ENCODE peak calls at places on chromosomes 4 and X, in six cellular contexts. D, J, H, U, F and Z are unnamed samples.

GRCh38 chrX:38107028-38107427 is 100.7 kb downstream of the SYTL5 start:
- DNase-seq in F (no peak), J (no peak), D (no peak), U (no peak), H (no peak), Z (no peak)

GRCh38 chr4:29734785-29735184 is 985.4 kb upstream of the PCDH7 start:
- DNase-seq in U (no peak), J (no peak), D (no peak), F (no peak), H (no peak), Z (no peak)

GRCh38 chr4:2320152-2320551 is 58.2 kb upstream of the MXD4 start:
- DNase-seq in H (no peak), J (no peak), D (no peak), F (no peak), U (no peak), Z (no peak)

GRCh38 chr4:97105716-97106115 is 1037.6 kb downstream of the STPG2 start:
- DNase-seq in H (no peak), F (no peak), J (no peak), U (no peak), D (no peak), Z (no peak)

GRCh38 chrX:12955882-12956703 is 18.8 kb upstream of the TMSB4X start:
- DNase-seq in D (peak; percentile 64), J (peak; percentile 79), H (peak; percentile 59), F (peak; percentile 83), U (peak; percentile 54), Z (peak; percentile 79)

GRCh38 chr4:159070742-159071141 is 32.1 kb upstream of the RAPGEF2 start:
- DNase-seq in H (no peak), F (no peak), D (no peak), U (no peak), J (no peak), Z (no peak)

GRCh38 chr4:6278801-6279197 is 9.1 kb downstream of the WFS1 start:
- DNase-seq in J (no peak), U (peak; percentile 64), H (peak; percentile 58), F (peak; percentile 66), D (no peak), Z (no peak)

GRCh38 chrX:110021180-110022022 is 18.5 kb downstream of the TMEM164 start:
- DNase-seq in D (no peak), H (peak; percentile 19), F (no peak), J (no peak), U (peak; percentile 22), Z (no peak)

DNA sequence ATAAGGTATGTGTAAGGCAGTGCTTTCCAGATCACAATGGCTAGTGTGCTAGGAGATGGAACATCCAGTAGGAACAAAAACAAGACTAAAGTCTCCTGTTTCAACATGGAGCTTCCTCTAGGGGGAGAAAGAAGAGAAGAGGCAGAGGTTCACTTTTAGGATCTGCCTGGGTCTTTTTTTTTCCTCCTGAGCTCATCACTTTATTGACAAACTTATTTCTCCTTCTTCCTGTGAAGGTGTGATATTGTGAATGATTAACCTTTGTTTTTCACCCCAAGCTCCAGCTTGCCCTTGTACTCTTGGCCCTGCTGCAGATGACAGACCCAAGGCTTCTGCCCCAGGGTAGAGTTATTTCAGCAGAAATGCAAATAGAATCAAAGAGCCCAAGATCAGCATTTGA is 13.5 kb downstream of the PAGE4 start:
- DNase-seq in F (no peak), J (no peak), D (no peak), U (no peak), H (no peak), Z (no peak)
- H3K27ac ChIP-seq in F (no peak overlapping the region), J (no peak overlapping the region), D (no peak overlapping the region), U (no peak overlapping the region), H (no peak overlapping the region), Z (no peak overlapping the region)

GRCh38 chr4:14552119-14552518 is 450.2 kb upstream of the CPEB2 start:
- DNase-seq in H (no peak), F (no peak), U (no peak), D (no peak), J (no peak), Z (no peak)
- H3K9me3 ChIP-seq in H (no peaks in the 10 kb centered on the region), F (no peaks in the 10 kb centered on the region), U (no peaks in the 10 kb centered on the region), D (no peaks in the 10 kb centered on the region), J (no peaks in the 10 kb centered on the region), Z (no peaks in the 10 kb centered on the region)

GRCh38 chr4:106312997-106313522 is 2.9 kb downstream of the TBCK start:
- DNase-seq in D (no peak), U (no peak), F (no peak), J (no peak), H (no peak), Z (no peak)
- H3K4me1 ChIP-seq in D (peaks cover 23% of the 10 kb centered on the region), U (peaks cover 2% of the 10 kb centered on the region), F (peaks cover 21% of the 10 kb centered on the region), J (no peaks in the 10 kb centered on the region), H (peaks cover 44% of the 10 kb centered on the region), Z (peaks cover 27% of the 10 kb centered on the region)

GRCh38 chr4:77155631-77156345 is 1.2 kb upstream of the CCNG2 start:
- DNase-seq in D (no peak), F (no peak), U (no peak), H (no peak), J (no peak), Z (no peak)
- H3K27ac ChIP-seq in D (no peak overlapping the region), F (peak overlapping the region; percentile 94), U (no peak overlapping the region), H (peak overlapping the region; percentile 93), J (no peak overlapping the region), Z (peak overlapping the region; percentile 89)

DNA sequence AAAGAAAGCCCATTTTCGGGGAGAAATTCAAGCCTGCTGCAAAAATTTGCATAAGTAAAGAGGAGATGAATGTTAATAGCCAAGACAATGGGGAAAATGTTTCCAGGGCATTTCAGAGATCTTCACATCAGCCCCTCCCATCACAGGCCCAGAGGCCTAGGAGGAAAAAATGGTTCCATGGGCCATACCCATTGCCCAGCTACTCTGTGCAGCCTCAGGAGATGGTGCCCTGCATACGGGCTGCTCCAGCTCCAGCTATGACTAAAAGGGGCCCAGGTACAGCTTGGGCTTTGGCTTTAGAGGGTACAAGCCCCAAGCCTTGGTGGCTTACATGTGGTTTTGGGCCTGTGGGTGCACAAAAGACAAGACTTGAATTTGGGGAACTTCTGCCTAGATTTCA is 168.0 kb upstream of the DIPK2B start:
- DNase-seq in D (no peak), J (no peak), H (no peak), U (no peak), F (no peak), Z (no peak)
- H3K9me3 ChIP-seq in D (no peaks in the 10 kb centered on the region), J (peaks cover 2% of the 10 kb centered on the region), H (peaks cover 10% of the 10 kb centered on the region), U (no peaks in the 10 kb centered on the region), F (no peaks in the 10 kb centered on the region), Z (peaks cover 5% of the 10 kb centered on the region)

DNA sequence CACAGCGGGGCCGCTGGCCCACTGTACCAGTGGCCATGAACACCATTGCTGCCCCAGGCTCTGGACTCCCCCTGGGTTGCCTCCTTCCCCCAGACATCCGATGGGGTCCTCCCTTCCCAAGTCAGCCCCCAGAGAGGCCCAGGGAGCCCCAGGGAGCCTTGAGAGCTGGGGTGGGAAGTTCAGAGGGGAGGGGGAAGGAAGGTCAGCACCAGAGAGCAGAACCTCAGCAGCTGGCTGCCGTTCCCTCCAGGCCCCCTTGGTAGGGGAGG is 464 bp upstream of the ARHGAP4 start:
- DNase-seq in F (no peak), J (no peak), D (no peak), H (no peak), U (no peak), Z (no peak)
- H3K4me1 ChIP-seq in F (peaks cover 4% of the 10 kb centered on the region), J (no peaks in the 10 kb centered on the region), D (peaks cover 39% of the 10 kb centered on the region), H (peaks cover 66% of the 10 kb centered on the region), U (peaks cover 7% of the 10 kb centered on the region), Z (peaks cover 72% of the 10 kb centered on the region)

DNA sequence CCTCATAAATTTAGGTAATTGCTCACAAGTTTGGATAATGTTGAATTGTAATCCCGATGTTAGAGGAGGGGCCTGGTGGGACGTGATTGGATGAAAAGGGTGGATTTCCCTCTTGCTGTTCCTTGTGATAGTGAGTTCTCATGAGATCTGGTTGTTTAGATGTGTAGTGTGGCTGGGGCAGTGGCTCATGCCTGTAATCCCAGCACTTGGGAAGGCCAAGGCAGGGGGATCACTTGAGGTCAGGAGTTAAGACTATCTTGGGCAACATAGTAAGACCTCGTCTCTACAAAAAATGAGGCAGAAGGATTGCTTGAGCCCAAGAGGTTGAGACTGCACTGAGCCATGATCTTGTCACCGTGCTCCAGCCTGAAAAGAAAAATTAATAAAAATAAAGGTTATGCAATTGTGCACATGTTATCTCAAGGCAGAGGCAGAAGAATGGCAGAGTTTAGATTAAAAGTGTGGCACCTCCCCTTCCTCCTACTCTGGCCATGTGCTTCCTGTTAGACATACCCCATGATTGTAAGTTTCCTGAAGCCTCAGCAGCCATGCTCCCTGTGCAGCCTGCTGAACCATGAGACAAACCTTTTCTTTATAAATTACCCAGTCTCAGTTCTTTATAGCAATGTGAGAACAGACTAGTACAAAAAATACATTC is 36.5 kb downstream of the ERVMER34-1 start:
- DNase-seq in J (no peak), U (no peak), H (no peak), F (no peak), D (no peak), Z (no peak)
- H3K27ac ChIP-seq in J (no peak overlapping the region), U (no peak overlapping the region), H (peak overlapping the region; percentile 98), F (no peak overlapping the region), D (no peak overlapping the region), Z (no peak overlapping the region)

DNA sequence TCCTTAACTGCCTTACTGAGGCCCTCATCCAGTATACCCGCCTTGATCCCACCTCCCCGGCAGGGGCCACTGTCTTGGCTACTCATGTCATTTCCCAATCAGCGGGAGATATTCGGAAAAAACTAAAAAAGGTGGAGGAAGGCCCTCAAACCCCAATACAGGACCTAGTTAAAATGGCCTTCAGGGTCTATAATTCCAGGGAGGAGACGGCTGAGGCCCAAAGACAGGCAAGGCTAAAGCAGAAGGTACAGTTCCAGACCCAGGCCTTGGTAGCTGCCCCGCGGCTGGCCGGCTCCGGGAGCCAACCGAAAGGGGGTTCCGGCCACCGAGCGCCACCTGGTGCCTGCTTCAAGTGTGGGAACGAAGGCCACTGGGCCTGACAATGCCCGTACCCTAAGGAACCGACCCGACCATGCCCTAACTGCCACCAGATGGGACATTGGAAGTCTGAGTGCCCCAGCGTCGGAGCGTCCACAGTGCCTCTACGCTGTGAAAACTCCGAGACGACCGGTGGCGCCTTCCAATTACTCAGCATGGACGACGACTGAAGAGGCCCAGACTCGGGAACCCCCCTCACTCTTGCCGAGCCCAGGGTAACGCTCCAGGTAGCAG is 959.6 kb downstream of the RPA4 start:
- DNase-seq in J (no peak), U (no peak), H (no peak), D (no peak), F (peak; percentile 36), Z (no peak)
- H3K9me3 ChIP-seq in J (no peaks in the 10 kb centered on the region), U (no peaks in the 10 kb centered on the region), H (no peaks in the 10 kb centered on the region), D (no peaks in the 10 kb centered on the region), F (no peaks in the 10 kb centered on the region), Z (no peaks in the 10 kb centered on the region)

DNA sequence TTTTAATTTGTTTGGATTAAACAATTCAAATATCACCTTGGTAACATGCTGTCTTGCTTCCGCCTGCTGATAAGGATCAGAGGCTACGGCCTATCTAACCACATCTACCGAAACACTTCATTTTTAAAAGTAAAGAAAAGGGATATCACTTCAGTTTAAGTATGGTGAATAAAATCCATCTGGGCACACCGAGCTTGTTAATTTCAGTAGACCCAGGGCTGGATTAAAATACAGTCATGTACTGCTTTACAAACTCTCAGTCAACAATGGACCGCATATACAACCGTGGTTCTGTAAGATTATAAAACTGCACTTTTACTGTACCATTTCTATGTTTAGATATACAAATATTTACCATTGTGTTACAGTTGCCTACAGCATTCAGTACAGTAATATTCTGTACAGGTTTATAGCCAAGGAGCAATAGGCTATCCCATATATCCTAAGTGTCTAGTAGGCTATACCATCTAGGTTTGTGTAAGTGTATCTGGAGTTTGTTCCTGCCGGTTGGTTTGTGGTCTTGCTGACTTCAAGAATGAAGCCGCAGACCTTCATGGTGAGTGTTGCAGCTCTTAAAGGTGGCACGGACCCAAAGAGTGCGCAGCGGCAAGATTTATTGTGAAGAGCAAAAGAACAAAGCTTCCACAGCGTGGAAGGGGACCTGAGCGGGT is 40.0 kb downstream of the SEPTIN11 start:
- DNase-seq in U (no peak), H (no peak), D (peak; percentile 50), J (no peak), F (no peak), Z (peak; percentile 72)
- H3K4me1 ChIP-seq in U (no peaks in the 10 kb centered on the region), H (peaks cover 60% of the 10 kb centered on the region), D (peaks cover 53% of the 10 kb centered on the region), J (peaks cover 7% of the 10 kb centered on the region), F (peaks cover 32% of the 10 kb centered on the region), Z (peaks cover 56% of the 10 kb centered on the region)